ENCODE peak calls at places on chromosomes 7 and 10, in five cellular contexts. C is heart left ventricle, L is heart right ventricle, H is thyroid gland, Y is sigmoid colon. M is an unnamed sample.

GRCh38 chr7:69661342-69661741 is 63.1 kb downstream of the AUTS2 start:
- DNase-seq in C (no peak), L (no peak), Y (no peak), H (no peak), M (no peak)

GRCh38 chr10:133438711-133439273 is 14.4 kb upstream of the SPRN start:
- DNase-seq in C (peak; percentile 32), Y (no peak), L (no peak), H (no peak), M (no peak)

GRCh38 chr10:11663763-11664555 is 52.5 kb upstream of the USP6NL start:
- DNase-seq in L (no peak), Y (no peak), H (no peak), C (no peak), M (no peak)

GRCh38 chr7:92504563-92504962 is 23.8 kb downstream of the PEX1 start:
- DNase-seq in H (no peak), Y (no peak), C (no peak), L (no peak), M (no peak)

GRCh38 chr7:157663061-157663863 is 326.5 kb downstream of the DNAJB6 start:
- DNase-seq in C (no peak), H (peak; percentile 11), Y (peak; percentile 61), L (no peak), M (peak; percentile 54)

GRCh38 chr7:66043681-66044497 is 31.7 kb upstream of the ASL start:
- DNase-seq in H (peak; percentile 63), C (peak; percentile 76), Y (peak; percentile 69), L (peak; percentile 64), M (peak; percentile 81)

GRCh38 chr7:101422361-101423195 is 59.9 kb downstream of the COL26A1 start:
- DNase-seq in C (no peak), L (no peak), H (peak; percentile 42), Y (no peak), M (no peak)

GRCh38 chr7:27177795-27178320 is 3.7 kb upstream of the HOXA10 start:
- DNase-seq in H (no peak), L (no peak), C (no peak), Y (no peak), M (no peak)

GRCh38 chr10:1966698-1967097 is 229.4 kb upstream of the ADARB2 start:
- DNase-seq in Y (no peak), H (no peak), L (no peak), C (no peak), M (no peak)

GRCh38 chr10:79027147-79028055 is 41.4 kb upstream of the ZMIZ1 start:
- DNase-seq in C (peak; percentile 48), Y (peak; percentile 48), L (no peak), H (peak; percentile 1), M (peak; percentile 60)

GRCh38 chr7:65731129-65731528 is 141.7 kb upstream of the VKORC1L1 start:
- DNase-seq in H (no peak), L (no peak), C (no peak), Y (no peak), M (no peak)

GRCh38 chr10:124104011-124104627 is 10.7 kb upstream of the CHST15 start:
- DNase-seq in H (no peak), Y (no peak), C (no peak), L (no peak), M (no peak)

GRCh38 chr10:70987396-70988130 is 99.2 kb upstream of the PCBD1 start:
- DNase-seq in C (no peak), Y (no peak), L (no peak), H (no peak), M (peak; percentile 52)

GRCh38 chr10:114711487-114712250 is 53.6 kb upstream of the ABLIM1 start:
- DNase-seq in C (no peak), L (no peak), H (no peak), Y (no peak), M (no peak)

GRCh38 chr10:29862926-29863614 is 196.3 kb downstream of the JCAD start:
- DNase-seq in Y (no peak), H (peak; percentile 44), L (no peak), C (no peak), M (no peak)

GRCh38 chr10:48343871-48344598 is 37.6 kb downstream of the MAPK8 start:
- DNase-seq in C (no peak), Y (no peak), H (no peak), L (no peak), M (no peak)

GRCh38 chr7:104956753-104957450 is 57.1 kb upstream of the KMT2E start:
- DNase-seq in L (no peak), C (no peak), H (no peak), Y (no peak), M (no peak)

GRCh38 chr10:24383681-24384106 is 174.8 kb downstream of the KIAA1217 start:
- DNase-seq in L (peak; percentile 79), C (peak; percentile 90), Y (peak; percentile 94), H (peak; percentile 84), M (peak; percentile 96)

GRCh38 chr7:25852249-25852994 is 299.6 kb upstream of the NFE2L3 start:
- DNase-seq in Y (no peak), H (no peak), L (peak; percentile 36), C (no peak), M (peak; percentile 88)

GRCh38 chr10:3090914-3091313 is 23.6 kb downstream of the PFKP start:
- DNase-seq in C (no peak), H (peak; percentile 91), Y (no peak), L (peak; percentile 61), M (peak; percentile 85)

GRCh38 chr10:83881647-83882046 is 257.7 kb upstream of the GHITM start:
- DNase-seq in H (peak; percentile 26), C (no peak), L (no peak), Y (no peak), M (no peak)

GRCh38 chr7:150446288-150446938 is 4.0 kb upstream of the GIMAP8 start:
- DNase-seq in C (no peak), H (peak; percentile 15), Y (no peak), L (no peak), M (no peak)

GRCh38 chr10:127937069-127937468 is 30.2 kb downstream of the PTPRE start:
- DNase-seq in Y (no peak), L (no peak), H (no peak), C (no peak), M (no peak)

GRCh38 chr7:30142710-30143109 is 7.9 kb downstream of the MTURN start:
- DNase-seq in Y (no peak), L (no peak), C (no peak), H (peak; percentile 68), M (no peak)

GRCh38 chr7:133230591-133231194 is 22.2 kb upstream of the EXOC4 start:
- DNase-seq in H (peak; percentile 51), Y (no peak), L (no peak), C (no peak), M (no peak)

GRCh38 chr7:63925626-63926460 is 72.8 kb upstream of the ZNF722 start:
- DNase-seq in Y (peak; percentile 82), C (peak; percentile 92), H (peak; percentile 97), L (peak; percentile 88), M (peak; percentile 97)

GRCh38 chr10:94235470-94235869 is 127.3 kb downstream of the NOC3L start:
- DNase-seq in H (no peak), Y (no peak), C (no peak), L (no peak), M (no peak)

GRCh38 chr10:11782793-11783557 is 40.2 kb upstream of the PROSER2 start:
- DNase-seq in Y (no peak), C (no peak), L (no peak), H (no peak), M (no peak)

GRCh38 chr10:126917975-126918908 is 13.0 kb downstream of the DOCK1 start:
- DNase-seq in Y (peak; percentile 30), C (no peak), L (no peak), H (peak; percentile 40), M (peak; percentile 84)

GRCh38 chr7:113790025-113790424 is 128.8 kb downstream of the PPP1R3A start:
- DNase-seq in C (peak; percentile 42), H (no peak), Y (no peak), L (no peak), M (no peak)

GRCh38 chr10:108461976-108462375 is 1297.5 kb upstream of the SORCS1 start:
- DNase-seq in H (no peak), L (no peak), C (no peak), Y (no peak), M (no peak)

GRCh38 chr10:133158756-133159610 is 1.0 kb upstream of the KNDC1 start:
- DNase-seq in H (peak; percentile 87), Y (peak; percentile 56), C (no peak), L (no peak), M (peak; percentile 81)

GRCh38 chr7:121081327-121081936 is 92.9 kb downstream of the CPED1 start:
- DNase-seq in L (no peak), C (no peak), H (no peak), Y (no peak), M (no peak)

GRCh38 chr10:101229275-101230184 is at the start of gene LBX1:
- DNase-seq in C (no peak), L (no peak), H (no peak), Y (no peak), M (no peak)
- H3K4me1 ChIP-seq in C (peaks cover 45% of the 10 kb centered on the region), L (peaks cover 58% of the 10 kb centered on the region), H (peaks cover 28% of the 10 kb centered on the region), Y (peaks cover 55% of the 10 kb centered on the region), M (no peaks in the 10 kb centered on the region)

DNA sequence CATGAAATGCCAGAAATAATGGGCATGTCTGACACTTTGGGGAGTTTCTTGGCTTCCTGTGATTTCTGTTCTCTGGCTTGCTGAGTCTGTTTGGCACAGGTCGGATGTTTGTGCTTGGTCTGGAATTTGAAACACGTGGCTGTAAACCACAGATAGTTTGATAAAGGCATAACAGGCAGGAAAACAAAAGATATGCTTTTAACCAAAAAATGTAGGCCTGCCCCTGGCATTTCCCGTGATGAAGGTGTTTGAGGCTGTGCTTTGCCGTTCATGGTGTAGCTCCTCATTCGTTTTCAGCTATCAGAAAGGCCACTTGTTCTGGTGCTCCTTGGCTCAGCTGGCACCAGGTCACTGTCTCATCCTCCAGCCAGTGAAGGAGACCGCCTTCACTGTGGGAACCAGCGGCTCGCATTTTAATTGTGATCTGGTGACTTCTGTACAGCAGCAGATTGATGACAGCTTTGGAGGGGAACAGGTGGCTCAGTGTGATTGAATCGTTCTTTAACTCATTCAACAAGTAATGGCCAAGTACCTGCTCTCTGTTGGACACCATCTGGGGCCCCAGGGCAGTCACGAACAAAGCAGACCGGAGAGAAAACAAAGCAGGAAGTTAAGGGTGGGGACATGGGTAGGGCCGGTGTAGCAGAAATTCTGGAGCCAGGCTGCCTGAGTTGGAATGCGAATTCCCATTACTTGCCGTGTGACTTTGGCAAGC is 111.5 kb downstream of the CCNY start:
- DNase-seq in L (no peak), Y (no peak), C (no peak), H (no peak), M (no peak)
- H3K4me1 ChIP-seq in L (peaks cover 83% of the 10 kb centered on the region), Y (peaks cover 49% of the 10 kb centered on the region), C (peaks cover 81% of the 10 kb centered on the region), H (peaks cover 40% of the 10 kb centered on the region), M (peaks cover 23% of the 10 kb centered on the region)

GRCh38 chr7:98138679-98139078 is 32.0 kb downstream of the LMTK2 start:
- DNase-seq in H (no peak), Y (no peak), L (no peak), C (no peak), M (no peak)
- H3K4me1 ChIP-seq in H (peaks cover 2% of the 10 kb centered on the region), Y (peaks cover 3% of the 10 kb centered on the region), L (peaks cover 27% of the 10 kb centered on the region), C (peaks cover 24% of the 10 kb centered on the region), M (peaks cover 12% of the 10 kb centered on the region)

GRCh38 chr7:99127636-99128035 is 16.3 kb downstream of the SMURF1 start:
- DNase-seq in C (no peak), H (no peak), L (no peak), Y (no peak), M (no peak)

GRCh38 chr7:99128076-99128950 is 15.6 kb downstream of the SMURF1 start:
- DNase-seq in Y (no peak), H (no peak), C (no peak), L (no peak), M (no peak)

GRCh38 chr7:99131290-99131689 is 12.6 kb downstream of the SMURF1 start:
- DNase-seq in C (no peak), H (no peak), L (no peak), Y (no peak), M (no peak)

GRCh38 chr7:99129001-99129400 is 14.9 kb downstream of the SMURF1 start:
- DNase-seq in Y (no peak), H (no peak), C (no peak), L (no peak), M (no peak)

GRCh38 chr7:99129536-99129935 is 14.4 kb downstream of the SMURF1 start:
- DNase-seq in L (no peak), Y (no peak), C (no peak), H (no peak), M (no peak)
- H3K4me1 ChIP-seq in L (peaks cover 55% of the 10 kb centered on the region), Y (peaks cover 41% of the 10 kb centered on the region), C (peaks cover 70% of the 10 kb centered on the region), H (peaks cover 17% of the 10 kb centered on the region), M (peaks cover 7% of the 10 kb centered on the region)

M was measured in kidney.